ENCODE peak calls at places on chromosomes 5 and 9, in four cellular contexts. A, Y, E and S are unnamed samples.
A peak's percentile ranks its signal among the peaks of the same experiment; 100 is the strongest.

GRCh38 chr9:32486839-32487562 is 39.0 kb downstream of the RIGI start:
- DNase-seq in A (no peak), Y (no peak), E (no peak), S (no peak)

GRCh38 chr9:16262467-16263261 is 607.8 kb downstream of the BNC2 start:
- DNase-seq in Y (no peak), E (no peak), A (no peak), S (no peak)

GRCh38 chr9:70569070-70569772 is 154.8 kb upstream of the KLF9 start:
- DNase-seq in Y (no peak), A (no peak), E (no peak), S (no peak)

GRCh38 chr5:172772112-172772906 is 1.3 kb upstream of the DUSP1 start:
- DNase-seq in E (peak; percentile 99), Y (no peak), A (no peak), S (peak; percentile 90)

GRCh38 chr9:118522093-118523028 is 818.2 kb downstream of the TLR4 start:
- DNase-seq in A (peak; percentile 78), E (no peak), Y (peak; percentile 13), S (no peak)

GRCh38 chr5:33476992-33477391 is 36.2 kb downstream of the TARS1 start:
- DNase-seq in Y (no peak), A (no peak), E (no peak), S (no peak)

GRCh38 chr9:5587024-5587423 is 41.9 kb upstream of the RIC1 start:
- DNase-seq in Y (no peak), A (no peak), E (no peak), S (no peak)

GRCh38 chr5:108212775-108213346 is 169.0 kb downstream of the FBXL17 start:
- DNase-seq in A (peak; percentile 21), Y (no peak), E (no peak), S (no peak)

GRCh38 chr9:68595868-68596267 is 55.2 kb upstream of the TMEM252 start:
- DNase-seq in A (no peak), E (no peak), Y (no peak), S (no peak)

GRCh38 chr9:95726756-95727155 is 148.7 kb upstream of the ERCC6L2 start:
- DNase-seq in A (no peak), E (no peak), Y (no peak), S (no peak)

GRCh38 chr5:113199122-113199905 is 222.7 kb downstream of the DCP2 start:
- DNase-seq in E (no peak), A (no peak), Y (no peak), S (no peak)

GRCh38 chr5:82894754-82895153 is 182.4 kb downstream of the TMEM167A start:
- DNase-seq in Y (no peak), A (no peak), E (no peak), S (no peak)

GRCh38 chr9:130276121-130276520 is 10.6 kb downstream of the HMCN2 start:
- DNase-seq in E (no peak), Y (no peak), A (no peak), S (no peak)

GRCh38 chr9:120412425-120412951 is 167.5 kb downstream of the CDK5RAP2 start:
- DNase-seq in A (no peak), Y (no peak), E (no peak), S (peak; percentile 69)

GRCh38 chr9:128905964-128906363 is 14.8 kb upstream of the PHYHD1 start:
- DNase-seq in A (no peak), Y (no peak), E (no peak), S (no peak)

GRCh38 chr9:128902351-128903078 is 18.3 kb upstream of the PHYHD1 start:
- DNase-seq in A (no peak), E (peak; percentile 91), Y (peak; percentile 97), S (no peak)

GRCh38 chr9:128901822-128902221 is 19.0 kb upstream of the PHYHD1 start:
- DNase-seq in A (no peak), E (no peak), Y (no peak), S (no peak)

GRCh38 chr9:128903079-128903461 is 17.7 kb upstream of the PHYHD1 start:
- DNase-seq in E (no peak), Y (no peak), A (no peak), S (no peak)

GRCh38 chr9:128903871-128904371 is 16.9 kb upstream of the PHYHD1 start:
- DNase-seq in Y (no peak), A (no peak), E (no peak), S (no peak)
- H3K36me3 ChIP-seq in Y (peaks cover 62% of the 10 kb centered on the region), A (peaks cover 20% of the 10 kb centered on the region), E (peaks cover 49% of the 10 kb centered on the region), S (peaks cover 23% of the 10 kb centered on the region)

DNA sequence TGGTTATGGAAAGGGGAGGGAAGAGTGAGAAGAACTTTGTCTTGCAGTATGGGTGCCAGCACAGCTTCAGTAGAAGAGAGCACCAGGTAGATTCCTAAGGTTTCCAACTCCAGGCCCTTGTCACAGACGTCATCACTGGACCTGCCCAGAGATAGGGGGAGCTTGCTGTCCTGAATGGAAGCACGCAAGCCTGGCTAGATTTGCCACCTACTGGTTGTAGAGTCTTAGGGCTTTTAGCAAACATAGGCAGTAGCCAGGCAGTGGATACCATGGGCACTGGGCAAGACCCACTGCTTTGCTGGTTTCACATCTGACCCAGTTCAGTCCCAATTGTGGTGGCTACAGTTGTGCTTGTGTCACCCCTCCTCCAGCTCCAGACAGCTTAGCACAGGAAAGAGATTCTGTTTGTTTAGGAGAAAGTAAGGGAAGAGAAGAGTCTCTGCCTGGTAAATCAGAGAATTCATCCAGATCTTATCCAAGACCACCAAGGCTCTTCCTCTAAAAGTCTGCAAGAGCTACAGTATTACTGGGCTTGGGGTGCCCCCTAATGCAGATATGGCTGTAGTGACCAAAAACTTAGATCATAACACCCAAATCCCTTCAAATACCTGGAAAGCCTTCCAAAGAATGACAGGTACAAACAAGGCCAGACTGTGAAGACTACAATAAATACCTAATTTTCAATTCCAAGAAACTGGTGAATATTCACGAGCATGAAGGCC is 158.9 kb downstream of the HINT1 start:
- DNase-seq in E (no peak), A (no peak), Y (no peak), S (no peak)
- TF ChIP-seq CTCF in E (no peak), A (no peak), Y (peak; percentile 4), S (no peak)

DNA sequence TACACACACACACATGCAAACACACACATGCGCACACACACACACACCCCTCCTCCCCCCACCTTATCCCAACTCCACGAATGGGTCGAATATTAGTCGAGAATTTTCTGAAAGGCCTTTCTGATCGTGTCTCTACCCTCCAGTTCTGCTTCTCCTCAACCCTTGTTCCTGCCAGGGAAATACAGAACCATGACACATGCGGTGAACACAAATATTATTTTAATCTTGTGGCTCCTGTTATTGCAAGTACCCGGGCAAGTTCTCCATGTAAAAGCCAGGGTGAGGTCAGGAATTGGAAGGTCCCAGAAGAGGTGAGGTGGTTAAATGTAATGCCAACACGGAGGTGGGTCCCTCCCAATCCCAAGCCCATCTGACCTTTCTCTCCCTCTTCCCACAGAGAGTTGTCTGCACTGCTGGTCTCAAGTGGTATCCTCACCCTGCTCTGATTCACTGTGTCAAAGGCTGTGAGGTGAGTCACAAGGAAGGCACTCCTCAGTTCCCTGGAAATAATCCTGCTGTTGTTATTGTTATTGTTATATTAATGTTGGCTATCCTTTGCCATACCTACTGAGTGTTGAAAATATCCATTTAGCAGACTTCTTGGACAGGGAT is 223.7 kb downstream of the PAPPA start:
- DNase-seq in Y (no peak), A (no peak), E (no peak), S (no peak)
- H3K36me3 ChIP-seq in Y (no peaks in the 10 kb centered on the region), A (peaks cover 2% of the 10 kb centered on the region), E (no peaks in the 10 kb centered on the region), S (peaks cover 19% of the 10 kb centered on the region)

GRCh38 chr5:34658023-34658422 is 1.9 kb downstream of the RAI14 start:
- DNase-seq in Y (no peak), E (no peak), A (no peak), S (no peak)

GRCh38 chr5:34655354-34655991 is 655 bp upstream of the RAI14 start:
- DNase-seq in E (peak; percentile 72), A (no peak), Y (no peak), S (peak; percentile 87)

GRCh38 chr5:34656700-34657549 is 797 bp downstream of the RAI14 start:
- DNase-seq in A (no peak), E (no peak), Y (no peak), S (no peak)

GRCh38 chr5:34657550-34657921 is 1.4 kb downstream of the RAI14 start:
- DNase-seq in Y (no peak), A (no peak), E (no peak), S (no peak)

DNA sequence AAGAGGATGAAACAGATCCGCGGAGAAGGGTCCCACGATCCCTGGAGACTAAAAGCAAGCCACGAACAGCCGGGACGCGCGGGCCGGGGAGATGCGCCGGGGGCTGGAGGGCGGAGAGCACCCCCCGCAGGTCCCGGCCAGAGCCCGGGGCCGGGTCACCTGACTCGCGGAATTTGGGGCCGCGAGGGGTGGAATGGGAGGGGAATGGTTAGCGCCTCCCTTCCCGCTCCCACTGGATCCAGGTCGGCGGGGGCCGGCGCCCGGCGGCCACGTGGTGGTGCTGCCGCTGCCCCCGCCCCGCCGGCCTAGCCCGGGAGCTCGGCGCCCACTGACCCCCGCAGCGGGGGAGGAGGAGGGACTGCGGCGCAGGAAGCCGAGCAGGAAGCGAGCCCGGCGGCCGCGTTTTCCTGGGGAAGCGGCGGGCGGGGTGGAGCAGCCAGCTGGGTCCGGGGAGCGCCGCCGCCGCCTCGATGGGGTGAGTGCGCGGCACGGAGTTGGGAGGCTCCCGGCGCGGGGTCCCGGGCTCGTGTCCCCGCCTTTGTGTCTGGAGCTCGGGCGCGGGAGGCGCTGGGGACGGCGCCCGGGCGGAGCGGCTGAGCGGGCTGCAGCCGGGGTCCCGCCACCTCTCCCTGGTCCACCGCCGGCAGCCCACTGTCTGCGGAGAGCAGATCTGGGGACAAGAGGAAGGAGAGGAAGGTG is at the start of gene RAI14:
- DNase-seq in E (peak; percentile 90), A (peak; percentile 47), Y (no peak), S (peak; percentile 33)
- TF ChIP-seq CTCF in E (no peak), A (no peak), Y (no peak), S (no peak)